ENCODE peak calls at places on chromosomes 12 and 14, in ten cellular contexts. P, V, K, D, L, I, Y, E, U and Z are unnamed samples.

GRCh38 chr12:57753938-57754337 is 965 bp upstream of the MARCHF9 start:
- DNase-seq in P (no peak), V (no peak), K (no peak), D (no peak), L (no peak), I (no peak), Y (no peak), E (no peak), U (no peak), Z (no peak)

GRCh38 chr12:47356129-47356622 is 276.4 kb upstream of the AMIGO2 start:
- DNase-seq in P (no peak), V (peak), K (peak), D (no peak), L (no peak), I (no peak), Y (no peak), E (no peak), U (peak), Z (no peak)

GRCh38 chr12:46908936-46909635 is 83.3 kb upstream of the SLC38A4 start:
- DNase-seq in P (no peak), V (peak), K (no peak), D (no peak), L (no peak), I (no peak), Y (no peak), E (no peak), U (no peak), Z (no peak)

GRCh38 chr12:82866227-82866803 is 179.6 kb downstream of the TMTC2 start:
- DNase-seq in P (no peak), V (no peak), K (no peak), D (no peak), L (no peak), I (no peak), Y (no peak), E (no peak), U (no peak), Z (no peak)

GRCh38 chr14:106790189-106791036 is 1264.0 kb downstream of the TMEM121 start:
- DNase-seq in P (peak), V (peak), K (no peak), D (no peak), L (no peak), I (no peak), Y (no peak), E (peak), U (peak), Z (no peak)

GRCh38 chr12:15701212-15701611 is 88.0 kb downstream of the EPS8 start:
- DNase-seq in P (no peak), V (peak), K (peak), D (peak), L (no peak), I (no peak), Y (no peak), E (no peak), U (no peak), Z (no peak)

GRCh38 chr12:128587918-128588317 is 235.8 kb downstream of the SLC15A4 start:
- DNase-seq in P (no peak), V (no peak), K (no peak), D (no peak), L (no peak), I (no peak), Y (no peak), E (no peak), U (no peak), Z (no peak)

GRCh38 chr12:68440068-68440581 is 108.0 kb upstream of the MDM1 start:
- DNase-seq in P (no peak), V (no peak), K (peak), D (peak), L (no peak), I (no peak), Y (no peak), E (no peak), U (no peak), Z (no peak)

GRCh38 chr12:104057771-104058197 is 6.5 kb upstream of the HCFC2 start:
- DNase-seq in P (no peak), V (peak), K (peak), D (peak), L (no peak), I (no peak), Y (no peak), E (no peak), U (no peak), Z (no peak)

GRCh38 chr12:94148841-94149780 is 734 bp downstream of the PLXNC1 start:
- DNase-seq in P (peak), V (peak), K (peak), D (peak), L (no peak), I (peak), Y (no peak), E (peak), U (no peak), Z (no peak)

GRCh38 chr12:83462419-83462818 is 775.7 kb downstream of the TMTC2 start:
- DNase-seq in P (no peak), V (no peak), K (no peak), D (no peak), L (no peak), I (no peak), Y (no peak), E (no peak), U (no peak), Z (no peak)

GRCh38 chr14:61326149-61326548 is 4.8 kb downstream of the PRKCH start:
- DNase-seq in P (no peak), V (no peak), K (no peak), D (no peak), L (no peak), I (no peak), Y (no peak), E (no peak), U (no peak), Z (no peak)
- H3K4me3 ChIP-seq in P (no peak), V (no peak), K (no peak), D (no peak), L (no peak), I (no peak), Y (no peak), E (no peak), U (no peak), Z (no peak)

GRCh38 chr14:87017335-87017734 is 975.6 kb downstream of the GALC start:
- DNase-seq in P (no peak), V (no peak), K (no peak), D (no peak), L (no peak), I (no peak), Y (no peak), E (no peak), U (no peak), Z (no peak)
- TF ChIP-seq CTCF in P (no peak), V (no peak), K (no peak), D (no peak), L (no peak), I (no peak), Y (no peak), E (no peak), U (no peak), Z (no peak)

DNA sequence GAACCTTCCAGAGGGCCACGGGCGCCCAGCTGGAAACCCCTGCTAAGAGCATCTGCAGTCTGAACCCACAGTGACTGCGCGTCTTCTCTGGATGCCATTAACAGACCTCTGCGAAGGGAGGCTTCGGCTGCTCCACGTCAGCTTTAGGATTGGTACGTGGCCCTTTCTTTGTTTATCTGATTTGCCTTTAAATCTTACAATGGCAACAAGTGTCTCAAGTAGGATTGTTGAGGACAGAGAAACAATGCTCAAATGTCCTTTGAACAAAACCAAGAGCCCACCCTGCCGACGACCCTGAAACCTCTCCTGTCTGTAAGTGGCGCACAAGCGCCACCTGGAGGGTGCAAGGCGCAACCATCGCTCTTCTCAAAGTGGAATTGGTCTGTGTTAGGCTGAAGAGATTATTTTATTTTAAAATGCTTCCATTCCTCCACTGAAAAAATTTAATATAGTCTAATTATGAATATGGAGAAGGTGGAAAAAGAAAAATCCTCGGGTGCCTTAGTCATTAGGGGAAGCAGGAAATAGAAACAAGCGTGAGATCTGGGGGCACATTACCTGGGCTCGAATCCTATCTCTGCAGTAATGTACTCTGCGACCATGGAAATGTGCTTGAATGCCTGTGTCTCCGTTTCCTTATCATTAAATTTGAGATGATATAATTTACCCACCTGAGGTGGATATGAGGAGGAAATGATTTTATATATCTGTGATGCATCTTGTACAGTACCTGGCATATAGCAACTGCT is 82.6 kb upstream of the PTPRB start:
- DNase-seq in P (no peak), V (peak), K (peak), D (peak), L (no peak), I (peak), Y (no peak), E (no peak), U (peak), Z (no peak)
- H3K4me3 ChIP-seq in P (no peak), V (no peak), K (peak), D (peak), L (peak), I (peak), Y (peak), E (no peak), U (no peak), Z (peak)

GRCh38 chr12:48473061-48473460 is 702 bp downstream of the ANP32D start:
- DNase-seq in P (no peak), V (no peak), K (no peak), D (no peak), L (no peak), I (no peak), Y (no peak), E (no peak), U (no peak), Z (no peak)
- TF ChIP-seq CTCF in P (no peak), V (no peak), K (no peak), D (no peak), L (no peak), I (no peak), Y (no peak), E (no peak), U (no peak), Z (no peak)

GRCh38 chr12:65656904-65657351 is 167.4 kb upstream of the HMGA2 start:
- DNase-seq in P (peak), V (peak), K (peak), D (peak), L (no peak), I (no peak), Y (no peak), E (no peak), U (no peak), Z (peak)
- H3K4me3 ChIP-seq in P (no peak), V (no peak), K (no peak), D (no peak), L (no peak), I (no peak), Y (no peak), E (no peak), U (no peak), Z (no peak)

GRCh38 chr12:41101821-41102220 is 86.3 kb upstream of the PDZRN4 start:
- DNase-seq in P (no peak), V (no peak), K (no peak), D (no peak), L (no peak), I (no peak), Y (no peak), E (no peak), U (no peak), Z (no peak)

GRCh38 chr12:41108032-41108431 is 80.1 kb upstream of the PDZRN4 start:
- DNase-seq in P (no peak), V (no peak), K (no peak), D (no peak), L (no peak), I (no peak), Y (no peak), E (no peak), U (no peak), Z (no peak)

GRCh38 chr12:41103614-41104013 is 84.5 kb upstream of the PDZRN4 start:
- DNase-seq in P (no peak), V (no peak), K (no peak), D (no peak), L (no peak), I (no peak), Y (no peak), E (no peak), U (no peak), Z (no peak)

GRCh38 chr12:41100572-41100971 is 87.5 kb upstream of the PDZRN4 start:
- DNase-seq in P (no peak), V (no peak), K (no peak), D (no peak), L (no peak), I (no peak), Y (no peak), E (no peak), U (no peak), Z (no peak)

GRCh38 chr12:41106315-41106714 is 81.8 kb upstream of the PDZRN4 start:
- DNase-seq in P (no peak), V (no peak), K (no peak), D (no peak), L (no peak), I (no peak), Y (no peak), E (no peak), U (no peak), Z (no peak)
- TF ChIP-seq CTCF in P (no peak), V (no peak), K (no peak), D (no peak), L (no peak), I (no peak), Y (no peak), E (no peak), U (no peak), Z (no peak)

GRCh38 chr12:28539691-28540323 is 349.6 kb downstream of the CCDC91 start:
- DNase-seq in P (no peak), V (no peak), K (no peak), D (peak), L (no peak), I (no peak), Y (no peak), E (no peak), U (no peak), Z (no peak)

GRCh38 chr12:28537474-28537873 is 347.2 kb downstream of the CCDC91 start:
- DNase-seq in P (no peak), V (no peak), K (no peak), D (no peak), L (no peak), I (no peak), Y (no peak), E (no peak), U (no peak), Z (no peak)

GRCh38 chr12:28535216-28535615 is 345.0 kb downstream of the CCDC91 start:
- DNase-seq in P (no peak), V (no peak), K (peak), D (peak), L (no peak), I (no peak), Y (no peak), E (no peak), U (no peak), Z (peak)

GRCh38 chr12:28540324-28540714 is 350.1 kb downstream of the CCDC91 start:
- DNase-seq in P (no peak), V (no peak), K (no peak), D (peak), L (no peak), I (no peak), Y (no peak), E (no peak), U (no peak), Z (no peak)

GRCh38 chr12:28536088-28536487 is 345.8 kb downstream of the CCDC91 start:
- DNase-seq in P (no peak), V (no peak), K (peak), D (peak), L (no peak), I (no peak), Y (no peak), E (no peak), U (no peak), Z (peak)
- H3K4me3 ChIP-seq in P (no peak), V (no peak), K (no peak), D (no peak), L (no peak), I (no peak), Y (no peak), E (no peak), U (no peak), Z (no peak)

GRCh38 chr14:63091394-63091996 is 46.2 kb upstream of the KCNH5 start:
- DNase-seq in P (no peak), V (no peak), K (no peak), D (no peak), L (no peak), I (no peak), Y (no peak), E (no peak), U (no peak), Z (no peak)
- TF ChIP-seq CTCF in P (no peak), V (no peak), K (no peak), D (no peak), L (no peak), I (no peak), Y (no peak), E (no peak), U (peak), Z (no peak)

GRCh38 chr14:103122578-103123127 is 608 bp upstream of the TNFAIP2 start:
- DNase-seq in P (no peak), V (peak), K (no peak), D (no peak), L (no peak), I (no peak), Y (no peak), E (no peak), U (no peak), Z (no peak)
- H3K4me3 ChIP-seq in P (peak), V (peak), K (no peak), D (peak), L (no peak), I (peak), Y (peak), E (peak), U (peak), Z (peak)

GRCh38 chr12:3655331-3655900 is 97.5 kb downstream of the CRACR2A start:
- DNase-seq in P (peak), V (peak), K (no peak), D (peak), L (no peak), I (no peak), Y (no peak), E (no peak), U (no peak), Z (no peak)
- TF ChIP-seq CTCF in P (peak), V (peak), K (peak), D (peak), L (peak), I (no peak), Y (no peak), E (no peak), U (peak), Z (peak)